ENCODE peak calls at places on chromosome 9, in four cellular contexts. I, H, D and G are unnamed samples.

GRCh38 chr9:121463026-121463827 is 36.4 kb downstream of the GGTA1 start:
- DNase-seq in I (no peak), H (peak), D (no peak), G (peak)

GRCh38 chr9:126334626-126335621 is 8.3 kb downstream of the MVB12B start:
- DNase-seq in I (no peak), H (no peak), D (peak), G (no peak)

GRCh38 chr9:90642570-90643539 is at the start of gene DIRAS2:
- DNase-seq in I (peak), H (peak), D (peak), G (peak)

GRCh38 chr9:33295571-33295970 is 5.3 kb downstream of the NFX1 start:
- DNase-seq in I (no peak), H (no peak), D (no peak), G (no peak)

GRCh38 chr9:116073826-116074225 is 79.8 kb upstream of the PAPPA start:
- DNase-seq in I (no peak), H (no peak), D (peak), G (no peak)

GRCh38 chr9:32431940-32432555 is 47.6 kb downstream of the ACO1 start:
- DNase-seq in I (no peak), H (peak), D (peak), G (peak)

GRCh38 chr9:75855509-75855908 is 35.0 kb upstream of the PCSK5 start:
- DNase-seq in I (no peak), H (no peak), D (peak), G (no peak)

GRCh38 chr9:89886281-89886700 is 281.5 kb downstream of the GADD45G start:
- DNase-seq in I (no peak), H (no peak), D (peak), G (peak)

GRCh38 chr9:113872485-113873143 is 3.5 kb upstream of the ZNF618 start:
- DNase-seq in I (no peak), H (no peak), D (no peak), G (no peak)

GRCh38 chr9:109249615-109250014 is 71.2 kb downstream of the EPB41L4B start:
- DNase-seq in I (no peak), H (no peak), D (no peak), G (no peak)

GRCh38 chr9:34179528-34180138 is 790 bp downstream of the UBAP1 start:
- DNase-seq in I (no peak), H (no peak), D (peak), G (no peak)

GRCh38 chr9:76655970-76656369 is 108.3 kb upstream of the PCA3 start:
- DNase-seq in I (no peak), H (no peak), D (no peak), G (no peak)